ENCODE peak calls at places on chromosomes 11 and 22, in nine cellular contexts. W is brain microvascular endothelial cell; L is endodermal cell; O is HCT116; P is neuronal stem cell; Q is CD4-positive, alpha-beta T cell; N is PC-3; E is osteoblast; K is CD8-positive, alpha-beta memory T cell. T is an unnamed sample.

GRCh38 chr11:112255075-112255739 is 5.5 kb downstream of the PLET1 start:
- DNase-seq in W (peak; percentile 90), L (no peak), O (no peak), P (no peak), Q (no peak), N (peak; percentile 94), E (no peak), K (no peak), T (peak; percentile 20)

GRCh38 chr11:124970925-124971324 is 16.9 kb downstream of the CCDC15 start:
- DNase-seq in W (peak; percentile 6), L (peak; percentile 58), O (peak; percentile 42), P (no peak), Q (no peak), N (peak; percentile 76), E (peak; percentile 58), K (no peak), T (no peak)

GRCh38 chr11:14417975-14418374 is 59.0 kb upstream of the RRAS2 start:
- DNase-seq in W (no peak), L (no peak), O (no peak), P (no peak), Q (no peak), N (no peak), E (no peak), K (no peak), T (no peak)

GRCh38 chr11:126339866-126340434 is 15.5 kb upstream of the ST3GAL4 start:
- DNase-seq in W (no peak), L (no peak), O (no peak), P (no peak), Q (no peak), N (peak; percentile 89), E (no peak), K (no peak), T (no peak)

GRCh38 chr22:45903355-45904149 is 73.4 kb downstream of the WNT7B start:
- DNase-seq in W (peak; percentile 69), L (no peak), O (no peak), P (no peak), Q (no peak), N (peak; percentile 60), E (peak; percentile 97), K (no peak), T (peak; percentile 91)

GRCh38 chr22:37328017-37328416 is 45.7 kb downstream of the CYTH4 start:
- DNase-seq in W (peak; percentile 82), L (no peak), O (peak; percentile 96), P (no peak), Q (no peak), N (peak; percentile 93), E (peak; percentile 96), K (no peak), T (peak; percentile 64)

GRCh38 chr22:19453718-19454117 is 6.2 kb upstream of the C22orf39 start:
- DNase-seq in W (no peak), L (no peak), O (no peak), P (no peak), Q (no peak), N (no peak), E (no peak), K (no peak), T (no peak)

GRCh38 chr11:64643258-64643881 is 52.4 kb downstream of the SLC22A12 start:
- DNase-seq in W (no peak), L (peak; percentile 80), O (no peak), P (no peak), Q (no peak), N (no peak), E (peak; percentile 96), K (no peak), T (no peak)

GRCh38 chr11:86559311-86559945 is 113.0 kb downstream of the ME3 start:
- DNase-seq in W (peak; percentile 94), L (no peak), O (no peak), P (no peak), Q (no peak), N (peak; percentile 31), E (peak; percentile 93), K (no peak), T (no peak)

GRCh38 chr11:75733346-75734107 is 15.9 kb downstream of the MOGAT2 start:
- DNase-seq in W (no peak), L (peak; percentile 34), O (no peak), P (no peak), Q (no peak), N (peak; percentile 31), E (peak; percentile 60), K (no peak), T (no peak)

GRCh38 chr11:35141538-35141937 is 2.6 kb downstream of the CD44 start:
- DNase-seq in W (no peak), L (no peak), O (no peak), P (no peak), Q (peak; percentile 53), N (peak; percentile 73), E (no peak), K (no peak), T (no peak)

GRCh38 chr11:23403210-23404185 is 543.2 kb upstream of the CCDC179 start:
- DNase-seq in W (no peak), L (no peak), O (no peak), P (no peak), Q (no peak), N (no peak), E (peak; percentile 39), K (no peak), T (no peak)

GRCh38 chr11:706957-707816 is 1.2 kb downstream of the EPS8L2 start:
- DNase-seq in W (no peak), L (peak; percentile 85), O (no peak), P (no peak), Q (no peak), N (peak; percentile 31), E (peak; percentile 95), K (no peak), T (no peak)

GRCh38 chr11:119937412-119937811 is 200.5 kb downstream of the TRIM29 start:
- DNase-seq in W (no peak), L (no peak), O (no peak), P (no peak), Q (no peak), N (no peak), E (no peak), K (no peak), T (no peak)

GRCh38 chr11:100546714-100547113 is 140.4 kb upstream of the ARHGAP42 start:
- DNase-seq in W (peak; percentile 69), L (no peak), O (peak; percentile 21), P (no peak), Q (no peak), N (peak; percentile 95), E (no peak), K (no peak), T (no peak)

GRCh38 chr11:36426226-36426848 is 83.7 kb downstream of the TRAF6 start:
- DNase-seq in W (no peak), L (no peak), O (no peak), P (no peak), Q (no peak), N (no peak), E (no peak), K (no peak), T (no peak)

GRCh38 chr22:36165161-36165560 is 4.6 kb upstream of the APOL3 start:
- DNase-seq in W (no peak), L (no peak), O (no peak), P (no peak), Q (no peak), N (no peak), E (no peak), K (no peak), T (no peak)
- H3K27ac ChIP-seq in W (no peak overlapping the region), L (no peak overlapping the region), O (no peak overlapping the region), P (no peak overlapping the region), Q (no peak overlapping the region), N (no peak overlapping the region), E (no peak overlapping the region), K (no peak overlapping the region), T (no peak overlapping the region)

DNA sequence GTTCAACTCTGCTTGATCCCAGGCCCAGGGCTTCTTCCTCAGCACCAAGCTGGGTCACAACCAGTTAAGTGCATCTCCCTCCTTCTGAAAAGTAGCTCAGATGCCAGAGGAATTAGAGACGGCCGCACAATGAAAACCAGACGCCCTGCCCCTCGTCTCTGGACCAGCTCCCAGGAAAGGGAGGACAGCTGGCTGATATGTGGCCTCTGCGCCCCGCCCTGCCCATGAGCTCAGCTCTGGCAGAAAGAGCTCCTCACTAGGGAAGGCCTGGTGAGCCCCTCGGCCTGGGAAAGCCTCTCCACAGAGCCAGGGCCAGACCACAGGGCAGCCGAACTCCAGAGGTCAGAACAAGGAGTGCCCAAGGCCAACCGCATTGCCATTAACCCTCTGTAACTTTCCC is 18.1 kb upstream of the SCGB1A1 start:
- DNase-seq in W (peak; percentile 29), L (no peak), O (no peak), P (no peak), Q (no peak), N (no peak), E (peak; percentile 98), K (no peak), T (no peak)
- H3K27ac ChIP-seq in W (no peak overlapping the region), L (no peak overlapping the region), O (no peak overlapping the region), P (no peak overlapping the region), Q (no peak overlapping the region), N (no peak overlapping the region), E (no peak overlapping the region), K (no peak overlapping the region), T (no peak overlapping the region)

DNA sequence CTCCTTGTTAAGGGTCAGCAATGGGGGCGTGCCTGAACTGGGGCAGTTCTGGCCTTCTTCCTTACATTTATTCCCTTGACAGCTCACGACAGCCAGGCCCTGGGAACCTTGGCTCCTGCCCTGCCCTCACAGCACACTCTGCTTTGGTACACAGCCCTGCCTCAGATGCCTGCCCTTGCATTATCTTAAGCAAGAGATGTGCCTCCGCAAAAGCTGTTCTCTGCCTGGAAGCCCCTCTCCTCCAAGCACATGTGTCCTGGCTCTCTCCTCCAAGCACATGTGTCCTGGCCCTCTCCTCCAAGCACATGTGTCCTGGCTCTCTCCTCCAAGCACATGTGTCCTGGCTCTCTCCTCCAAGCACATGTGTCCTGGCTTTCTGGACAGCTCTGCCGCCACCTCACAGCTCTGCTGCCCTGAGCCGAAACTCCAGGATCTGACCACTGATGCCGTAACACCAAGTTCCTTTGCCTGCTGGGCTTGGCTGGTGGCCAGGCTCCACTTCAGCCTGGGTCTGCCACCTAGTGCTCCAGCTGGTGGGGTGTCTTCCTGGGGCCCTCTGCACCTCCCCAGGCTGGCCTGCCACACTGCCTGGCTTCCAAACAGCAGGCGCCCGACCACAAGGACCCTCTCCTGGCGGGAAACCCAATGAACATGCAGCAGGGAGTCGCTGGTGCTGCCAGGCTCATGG is 53.1 kb downstream of the SCUBE1 start:
- DNase-seq in W (no peak), L (no peak), O (no peak), P (no peak), Q (no peak), N (no peak), E (no peak), K (no peak), T (no peak)
- H3K27ac ChIP-seq in W (no peak overlapping the region), L (no peak overlapping the region), O (no peak overlapping the region), P (no peak overlapping the region), Q (no peak overlapping the region), N (no peak overlapping the region), E (no peak overlapping the region), K (no peak overlapping the region), T (no peak overlapping the region)

DNA sequence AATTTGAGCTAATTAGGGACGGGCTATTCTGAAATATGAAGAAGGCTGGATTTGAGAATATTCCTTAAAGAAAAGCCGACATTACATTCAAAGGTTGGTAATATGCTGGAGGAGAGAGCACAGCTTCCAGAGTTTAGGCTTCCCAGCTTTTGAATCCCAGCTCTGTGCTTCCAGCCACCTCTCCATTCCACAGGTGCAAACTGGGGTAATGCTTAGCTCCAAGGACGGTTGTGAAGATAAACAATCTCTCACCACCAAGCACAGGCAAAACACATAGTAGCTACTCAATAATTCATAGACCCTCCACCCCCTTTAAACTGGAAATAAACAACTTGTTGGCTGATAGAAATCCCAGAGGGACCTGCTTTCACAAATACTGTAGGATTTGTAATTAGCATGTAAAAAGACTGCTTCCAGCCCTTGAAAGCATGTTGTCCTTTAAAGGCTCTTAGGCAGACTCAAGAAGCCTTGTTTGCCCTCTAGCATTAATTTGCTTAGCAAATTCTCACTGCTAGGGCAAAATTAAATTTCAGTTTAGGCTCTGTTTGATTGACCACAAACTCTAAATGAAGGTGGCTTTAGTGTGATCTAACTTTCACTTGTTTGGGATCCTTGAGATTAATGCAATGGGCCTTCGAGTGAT is 24.6 kb upstream of the SESN3 start:
- DNase-seq in W (no peak), L (peak; percentile 59), O (no peak), P (no peak), Q (no peak), N (no peak), E (no peak), K (no peak), T (no peak)
- H3K27ac ChIP-seq in W (no peak overlapping the region), L (no peak overlapping the region), O (no peak overlapping the region), P (no peak overlapping the region), Q (peak overlapping the region; percentile 25), N (no peak overlapping the region), E (no peak overlapping the region), K (no peak overlapping the region), T (no peak overlapping the region)

T was measured in SJSA1.